ENCODE peak calls at places on chromosomes 13 and 19, in eight cellular contexts. One of them, this sample, is unnamed.

GRCh38 chr13:40236566-40237168 is 429.8 kb downstream of the FOXO1 start:
- DNase-seq in thoracic aorta: peak
- DNase-seq in mesothelial cell of epicardium: no peak
- DNase-seq in astrocyte of the spinal cord: no peak
- DNase-seq in psoas muscle: peak
- DNase-seq in fibroblast of mammary gland: peak
- DNase-seq in ovary: no peak
- DNase-seq in left lung: no peak
- DNase-seq in this sample: no peak

GRCh38 chr13:85651440-85651839 is 147.8 kb downstream of the SLITRK6 start:
- DNase-seq in thoracic aorta: no peak
- DNase-seq in mesothelial cell of epicardium: no peak
- DNase-seq in astrocyte of the spinal cord: no peak
- DNase-seq in psoas muscle: no peak
- DNase-seq in fibroblast of mammary gland: no peak
- DNase-seq in ovary: no peak
- DNase-seq in left lung: peak
- DNase-seq in this sample: no peak

GRCh38 chr19:50204811-50205675 is 1.6 kb downstream of the MYH14 start:
- DNase-seq in thoracic aorta: no peak
- DNase-seq in mesothelial cell of epicardium: peak
- DNase-seq in astrocyte of the spinal cord: no peak
- DNase-seq in psoas muscle: peak
- DNase-seq in fibroblast of mammary gland: no peak
- DNase-seq in ovary: peak
- DNase-seq in left lung: peak
- DNase-seq in this sample: peak

GRCh38 chr13:42696191-42696590 is 85.2 kb upstream of the FAM216B start:
- DNase-seq in thoracic aorta: no peak
- DNase-seq in mesothelial cell of epicardium: no peak
- DNase-seq in astrocyte of the spinal cord: peak
- DNase-seq in psoas muscle: no peak
- DNase-seq in fibroblast of mammary gland: peak
- DNase-seq in ovary: no peak
- DNase-seq in left lung: no peak
- DNase-seq in this sample: no peak

GRCh38 chr19:48926909-48927308 is 6.6 kb upstream of the DHDH start:
- DNase-seq in thoracic aorta: peak
- DNase-seq in mesothelial cell of epicardium: no peak
- DNase-seq in astrocyte of the spinal cord: peak
- DNase-seq in psoas muscle: no peak
- DNase-seq in fibroblast of mammary gland: peak
- DNase-seq in ovary: no peak
- DNase-seq in left lung: no peak
- DNase-seq in this sample: no peak

GRCh38 chr13:68745517-68745916 is 1362.1 kb upstream of the ATXN8OS start:
- DNase-seq in thoracic aorta: no peak
- DNase-seq in mesothelial cell of epicardium: no peak
- DNase-seq in astrocyte of the spinal cord: no peak
- DNase-seq in psoas muscle: no peak
- DNase-seq in fibroblast of mammary gland: no peak
- DNase-seq in ovary: no peak
- DNase-seq in left lung: no peak
- DNase-seq in this sample: no peak

GRCh38 chr19:13025819-13026477 is 30.7 kb downstream of the NFIX start:
- DNase-seq in thoracic aorta: no peak
- DNase-seq in mesothelial cell of epicardium: no peak
- DNase-seq in astrocyte of the spinal cord: no peak
- DNase-seq in psoas muscle: no peak
- DNase-seq in fibroblast of mammary gland: no peak
- DNase-seq in ovary: no peak
- DNase-seq in left lung: peak
- DNase-seq in this sample: no peak

GRCh38 chr13:107170270-107170931 is 602.5 kb upstream of the ARGLU1 start:
- DNase-seq in thoracic aorta: no peak
- DNase-seq in mesothelial cell of epicardium: no peak
- DNase-seq in astrocyte of the spinal cord: no peak
- DNase-seq in psoas muscle: no peak
- DNase-seq in fibroblast of mammary gland: no peak
- DNase-seq in ovary: no peak
- DNase-seq in left lung: no peak
- DNase-seq in this sample: no peak

GRCh38 chr19:18477974-18478373 is 40.0 kb upstream of the ISYNA1 start:
- DNase-seq in thoracic aorta: no peak
- DNase-seq in mesothelial cell of epicardium: no peak
- DNase-seq in astrocyte of the spinal cord: no peak
- DNase-seq in psoas muscle: no peak
- DNase-seq in fibroblast of mammary gland: no peak
- DNase-seq in ovary: no peak
- DNase-seq in left lung: no peak
- DNase-seq in this sample: no peak

GRCh38 chr13:36913463-36913862 is 6.6 kb downstream of the SMAD9 start:
- DNase-seq in thoracic aorta: no peak
- DNase-seq in mesothelial cell of epicardium: no peak
- DNase-seq in astrocyte of the spinal cord: no peak
- DNase-seq in psoas muscle: no peak
- DNase-seq in fibroblast of mammary gland: no peak
- DNase-seq in ovary: no peak
- DNase-seq in left lung: no peak
- DNase-seq in this sample: no peak

GRCh38 chr13:44746690-44747089 is 170.6 kb upstream of the TSC22D1 start:
- DNase-seq in thoracic aorta: no peak
- DNase-seq in mesothelial cell of epicardium: no peak
- DNase-seq in astrocyte of the spinal cord: no peak
- DNase-seq in psoas muscle: no peak
- DNase-seq in fibroblast of mammary gland: no peak
- DNase-seq in ovary: no peak
- DNase-seq in left lung: no peak
- DNase-seq in this sample: no peak

GRCh38 chr19:43470288-43470687 is 4.9 kb upstream of the LYPD3 start:
- DNase-seq in thoracic aorta: no peak
- DNase-seq in mesothelial cell of epicardium: no peak
- DNase-seq in astrocyte of the spinal cord: peak
- DNase-seq in psoas muscle: no peak
- DNase-seq in fibroblast of mammary gland: peak
- DNase-seq in ovary: no peak
- DNase-seq in left lung: no peak
- DNase-seq in this sample: no peak

GRCh38 chr13:30074955-30075614 is 224.7 kb upstream of the UBL3 start:
- DNase-seq in thoracic aorta: no peak
- DNase-seq in mesothelial cell of epicardium: no peak
- DNase-seq in astrocyte of the spinal cord: no peak
- DNase-seq in psoas muscle: no peak
- DNase-seq in fibroblast of mammary gland: no peak
- DNase-seq in ovary: no peak
- DNase-seq in left lung: no peak
- DNase-seq in this sample: no peak

GRCh38 chr19:46828484-46828883 is 22.2 kb downstream of the AP2S1 start:
- DNase-seq in thoracic aorta: no peak
- DNase-seq in mesothelial cell of epicardium: no peak
- DNase-seq in astrocyte of the spinal cord: peak
- DNase-seq in psoas muscle: no peak
- DNase-seq in fibroblast of mammary gland: peak
- DNase-seq in ovary: no peak
- DNase-seq in left lung: no peak
- DNase-seq in this sample: no peak

GRCh38 chr19:49503582-49503962 is 7.3 kb downstream of the RPS11 start:
- DNase-seq in thoracic aorta: no peak
- DNase-seq in mesothelial cell of epicardium: no peak
- DNase-seq in astrocyte of the spinal cord: no peak
- DNase-seq in psoas muscle: no peak
- DNase-seq in fibroblast of mammary gland: no peak
- DNase-seq in ovary: no peak
- DNase-seq in left lung: no peak
- DNase-seq in this sample: no peak

GRCh38 chr13:39105110-39105509 is 66.9 kb downstream of the NHLRC3 start:
- DNase-seq in thoracic aorta: no peak
- DNase-seq in mesothelial cell of epicardium: no peak
- DNase-seq in astrocyte of the spinal cord: peak
- DNase-seq in psoas muscle: no peak
- DNase-seq in fibroblast of mammary gland: peak
- DNase-seq in ovary: no peak
- DNase-seq in left lung: no peak
- DNase-seq in this sample: no peak

GRCh38 chr19:18763674-18764590 is 27.2 kb downstream of the COMP start:
- DNase-seq in thoracic aorta: no peak
- DNase-seq in mesothelial cell of epicardium: no peak
- DNase-seq in astrocyte of the spinal cord: no peak
- DNase-seq in psoas muscle: peak
- DNase-seq in fibroblast of mammary gland: peak
- DNase-seq in ovary: no peak
- DNase-seq in left lung: no peak
- DNase-seq in this sample: no peak

GRCh38 chr19:17184381-17184841 is 30.7 kb upstream of the USE1 start:
- DNase-seq in thoracic aorta: no peak
- DNase-seq in mesothelial cell of epicardium: no peak
- DNase-seq in astrocyte of the spinal cord: no peak
- DNase-seq in psoas muscle: no peak
- DNase-seq in fibroblast of mammary gland: no peak
- DNase-seq in ovary: no peak
- DNase-seq in left lung: no peak
- DNase-seq in this sample: no peak

GRCh38 chr19:29696045-29696682 is 18.9 kb downstream of the C19orf12 start:
- DNase-seq in thoracic aorta: no peak
- DNase-seq in mesothelial cell of epicardium: no peak
- DNase-seq in astrocyte of the spinal cord: no peak
- DNase-seq in psoas muscle: no peak
- DNase-seq in fibroblast of mammary gland: no peak
- DNase-seq in ovary: no peak
- DNase-seq in left lung: no peak
- DNase-seq in this sample: no peak

GRCh38 chr13:95704510-95704909 is 27.6 kb downstream of the DNAJC3 start:
- DNase-seq in thoracic aorta: no peak
- DNase-seq in mesothelial cell of epicardium: no peak
- DNase-seq in astrocyte of the spinal cord: no peak
- DNase-seq in psoas muscle: no peak
- DNase-seq in fibroblast of mammary gland: peak
- DNase-seq in ovary: no peak
- DNase-seq in left lung: no peak
- DNase-seq in this sample: no peak

GRCh38 chr19:51480590-51480989 is 2.3 kb downstream of the CEACAM18 start:
- DNase-seq in thoracic aorta: no peak
- DNase-seq in mesothelial cell of epicardium: no peak
- DNase-seq in astrocyte of the spinal cord: no peak
- DNase-seq in psoas muscle: no peak
- DNase-seq in fibroblast of mammary gland: no peak
- DNase-seq in ovary: no peak
- DNase-seq in left lung: no peak
- DNase-seq in this sample: no peak

GRCh38 chr19:45440873-45441654 is 17.3 kb upstream of the ERCC1 start:
- DNase-seq in thoracic aorta: no peak
- DNase-seq in mesothelial cell of epicardium: no peak
- DNase-seq in astrocyte of the spinal cord: peak
- DNase-seq in psoas muscle: no peak
- DNase-seq in fibroblast of mammary gland: peak
- DNase-seq in ovary: no peak
- DNase-seq in left lung: no peak
- DNase-seq in this sample: no peak

GRCh38 chr19:35248310-35249145 is at the start of gene LSR:
- DNase-seq in thoracic aorta: no peak
- DNase-seq in mesothelial cell of epicardium: peak
- DNase-seq in astrocyte of the spinal cord: no peak
- DNase-seq in psoas muscle: no peak
- DNase-seq in fibroblast of mammary gland: no peak
- DNase-seq in ovary: peak
- DNase-seq in left lung: peak
- DNase-seq in this sample: peak
- TF ChIP-seq CTCF in thoracic aorta: no peak
- TF ChIP-seq CTCF in mesothelial cell of epicardium: no peak
- TF ChIP-seq CTCF in astrocyte of the spinal cord: no peak
- TF ChIP-seq CTCF in psoas muscle: no peak
- TF ChIP-seq CTCF in fibroblast of mammary gland: no peak
- TF ChIP-seq CTCF in ovary: no peak
- TF ChIP-seq CTCF in left lung: no peak
- TF ChIP-seq CTCF in this sample: no peak

DNA sequence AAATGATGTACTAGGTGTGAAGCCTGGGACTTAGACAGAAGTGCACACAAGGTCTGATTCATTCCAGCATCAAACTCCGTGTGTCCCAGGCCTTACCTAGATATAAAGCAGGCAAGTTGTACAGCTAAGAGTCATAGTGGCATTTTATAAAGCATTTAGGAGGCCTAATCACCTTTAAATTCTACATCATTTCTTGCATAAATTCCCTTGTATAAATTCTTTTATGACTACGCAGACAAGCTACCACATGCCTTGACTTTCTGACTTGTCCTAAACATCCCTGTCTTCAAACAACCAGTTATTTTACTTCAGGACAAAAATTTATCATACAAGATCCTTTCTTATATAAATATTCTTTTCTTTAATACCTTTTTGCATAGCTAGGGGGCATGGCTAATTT is 22.5 kb downstream of the TMEM255B start:
- DNase-seq in thoracic aorta: no peak
- DNase-seq in mesothelial cell of epicardium: no peak
- DNase-seq in astrocyte of the spinal cord: no peak
- DNase-seq in psoas muscle: no peak
- DNase-seq in fibroblast of mammary gland: no peak
- DNase-seq in ovary: no peak
- DNase-seq in left lung: no peak
- DNase-seq in this sample: no peak
- TF ChIP-seq CTCF in thoracic aorta: no peak
- TF ChIP-seq CTCF in mesothelial cell of epicardium: peak
- TF ChIP-seq CTCF in astrocyte of the spinal cord: peak
- TF ChIP-seq CTCF in psoas muscle: no peak
- TF ChIP-seq CTCF in fibroblast of mammary gland: peak
- TF ChIP-seq CTCF in ovary: no peak
- TF ChIP-seq CTCF in left lung: no peak
- TF ChIP-seq CTCF in this sample: no peak

GRCh38 chr13:28805193-28805819 is 14.8 kb upstream of the MTUS2 start:
- DNase-seq in thoracic aorta: no peak
- DNase-seq in mesothelial cell of epicardium: no peak
- DNase-seq in astrocyte of the spinal cord: no peak
- DNase-seq in psoas muscle: no peak
- DNase-seq in fibroblast of mammary gland: peak
- DNase-seq in ovary: no peak
- DNase-seq in left lung: peak
- DNase-seq in this sample: no peak
- TF ChIP-seq CTCF in thoracic aorta: peak
- TF ChIP-seq CTCF in mesothelial cell of epicardium: peak
- TF ChIP-seq CTCF in astrocyte of the spinal cord: peak
- TF ChIP-seq CTCF in psoas muscle: no peak
- TF ChIP-seq CTCF in fibroblast of mammary gland: peak
- TF ChIP-seq CTCF in ovary: no peak
- TF ChIP-seq CTCF in left lung: peak
- TF ChIP-seq CTCF in this sample: peak

DNA sequence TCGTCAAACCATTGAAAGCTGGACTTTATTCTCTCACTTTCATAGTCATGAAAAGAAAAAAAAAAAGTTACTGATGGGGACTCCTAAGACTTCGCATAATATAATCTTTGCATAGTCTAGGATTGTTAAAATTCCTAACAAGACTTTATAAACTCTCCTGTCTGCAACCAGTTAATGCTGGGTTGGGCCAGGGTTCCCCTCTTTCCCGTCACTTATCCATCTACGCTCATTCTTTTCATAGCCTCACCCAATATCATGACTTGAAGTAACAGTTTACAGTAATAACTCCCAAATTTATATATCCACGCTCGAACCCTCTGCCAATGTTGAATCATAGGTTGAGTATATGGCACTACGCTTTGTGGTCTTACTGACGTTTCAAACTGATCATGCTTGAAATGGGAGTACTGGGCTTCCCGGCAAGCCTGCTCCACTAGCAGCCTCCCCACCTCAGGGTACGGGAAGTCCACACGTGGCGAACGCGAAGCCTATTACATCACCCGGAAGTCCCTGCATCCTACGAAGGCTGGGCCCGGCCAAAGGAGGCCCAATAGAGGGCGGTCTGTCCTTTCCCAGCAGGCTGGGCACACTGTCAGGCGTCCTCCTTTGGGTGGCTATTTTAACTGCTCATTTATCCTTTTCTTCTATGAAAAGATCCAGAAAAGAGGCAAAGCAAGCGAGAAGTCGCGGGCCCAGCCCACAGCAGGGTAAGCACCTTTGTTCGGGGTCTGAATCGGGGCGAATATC is 694 bp upstream of the ZNF460 start:
- DNase-seq in thoracic aorta: peak
- DNase-seq in mesothelial cell of epicardium: peak
- DNase-seq in astrocyte of the spinal cord: peak
- DNase-seq in psoas muscle: peak
- DNase-seq in fibroblast of mammary gland: peak
- DNase-seq in ovary: peak
- DNase-seq in left lung: peak
- DNase-seq in this sample: peak
- TF ChIP-seq CTCF in thoracic aorta: no peak
- TF ChIP-seq CTCF in mesothelial cell of epicardium: no peak
- TF ChIP-seq CTCF in astrocyte of the spinal cord: peak
- TF ChIP-seq CTCF in psoas muscle: peak
- TF ChIP-seq CTCF in fibroblast of mammary gland: peak
- TF ChIP-seq CTCF in ovary: peak
- TF ChIP-seq CTCF in left lung: peak
- TF ChIP-seq CTCF in this sample: peak

This sample was measured in type B pancreatic cell.